ENCODE peak calls at places on chromosomes 6 and 20, in six cellular contexts. S is cardiac fibroblast, O is AG04449, G is fibroblast of the aortic adventitia, M is GM20000, C is fibroblast of pulmonary artery. U is an unnamed sample.

GRCh38 chr6:65692109-65692508 is 14.9 kb downstream of the EYS start:
- DNase-seq in S (no peak), O (no peak), G (no peak), M (no peak), C (no peak), U (no peak)

GRCh38 chr6:129590408-129591022 is 119.5 kb downstream of the ARHGAP18 start:
- DNase-seq in S (peak), O (peak), G (peak), M (no peak), C (peak), U (no peak)

GRCh38 chr6:33759887-33760629 is 13.4 kb upstream of the IP6K3 start:
- DNase-seq in S (no peak), O (no peak), G (no peak), M (no peak), C (no peak), U (no peak)

GRCh38 chr6:22112490-22112889 is 184.3 kb downstream of the PRL start:
- DNase-seq in S (peak), O (no peak), G (peak), M (no peak), C (peak), U (no peak)

GRCh38 chr6:135397172-135397952 is 100.2 kb downstream of the AHI1 start:
- DNase-seq in S (no peak), O (no peak), G (no peak), M (no peak), C (no peak), U (no peak)

GRCh38 chr6:69783124-69783523 is 13.7 kb downstream of the LMBRD1 start:
- DNase-seq in S (no peak), O (no peak), G (no peak), M (no peak), C (no peak), U (no peak)

GRCh38 chr6:7051780-7052440 is 55.9 kb upstream of the RREB1 start:
- DNase-seq in S (no peak), O (no peak), G (no peak), M (peak), C (peak), U (peak)

GRCh38 chr6:151679081-151679480 is 128.4 kb upstream of the ESR1 start:
- DNase-seq in S (peak), O (no peak), G (peak), M (no peak), C (peak), U (no peak)

GRCh38 chr6:19918436-19918835 is 81.3 kb downstream of the ID4 start:
- DNase-seq in S (no peak), O (no peak), G (no peak), M (no peak), C (no peak), U (no peak)

GRCh38 chr6:163533443-163533842 is 118.9 kb downstream of the QKI start:
- DNase-seq in S (peak), O (peak), G (peak), M (no peak), C (peak), U (no peak)

GRCh38 chr6:92559611-92560010 is 859.7 kb downstream of the EPHA7 start:
- DNase-seq in S (no peak), O (no peak), G (no peak), M (no peak), C (no peak), U (no peak)

GRCh38 chr6:15911753-15912504 is 217.0 kb upstream of the MYLIP start:
- DNase-seq in S (no peak), O (no peak), G (no peak), M (no peak), C (no peak), U (no peak)

GRCh38 chr6:56244528-56245253 is 2.7 kb downstream of the COL21A1 start:
- DNase-seq in S (no peak), O (no peak), G (no peak), M (no peak), C (no peak), U (no peak)

GRCh38 chr6:56247654-56248122 is 308 bp upstream of the COL21A1 start:
- DNase-seq in S (no peak), O (no peak), G (no peak), M (no peak), C (no peak), U (no peak)

GRCh38 chr6:56246544-56246940 is 838 bp downstream of the COL21A1 start:
- DNase-seq in S (peak), O (no peak), G (no peak), M (no peak), C (no peak), U (no peak)

GRCh38 chr6:56246941-56247653 is at the start of gene COL21A1:
- DNase-seq in S (peak), O (no peak), G (peak), M (no peak), C (no peak), U (no peak)

GRCh38 chr6:56245903-56246351 is 1.5 kb downstream of the COL21A1 start:
- DNase-seq in S (peak), O (no peak), G (peak), M (no peak), C (peak), U (no peak)
- TF ChIP-seq CTCF in S (no peak), O (no peak), G (no peak), M (no peak), C (no peak), U (no peak)

GRCh38 chr6:4253604-4254211 is 118.3 kb upstream of the ECI2 start:
- DNase-seq in S (peak), O (peak), G (peak), M (no peak), C (peak), U (no peak)
- TF ChIP-seq CTCF in S (peak), O (peak), G (peak), M (no peak), C (peak), U (no peak)

GRCh38 chr6:94639564-94639963 is 937.8 kb upstream of the MANEA start:
- DNase-seq in S (no peak), O (no peak), G (no peak), M (no peak), C (no peak), U (no peak)

DNA sequence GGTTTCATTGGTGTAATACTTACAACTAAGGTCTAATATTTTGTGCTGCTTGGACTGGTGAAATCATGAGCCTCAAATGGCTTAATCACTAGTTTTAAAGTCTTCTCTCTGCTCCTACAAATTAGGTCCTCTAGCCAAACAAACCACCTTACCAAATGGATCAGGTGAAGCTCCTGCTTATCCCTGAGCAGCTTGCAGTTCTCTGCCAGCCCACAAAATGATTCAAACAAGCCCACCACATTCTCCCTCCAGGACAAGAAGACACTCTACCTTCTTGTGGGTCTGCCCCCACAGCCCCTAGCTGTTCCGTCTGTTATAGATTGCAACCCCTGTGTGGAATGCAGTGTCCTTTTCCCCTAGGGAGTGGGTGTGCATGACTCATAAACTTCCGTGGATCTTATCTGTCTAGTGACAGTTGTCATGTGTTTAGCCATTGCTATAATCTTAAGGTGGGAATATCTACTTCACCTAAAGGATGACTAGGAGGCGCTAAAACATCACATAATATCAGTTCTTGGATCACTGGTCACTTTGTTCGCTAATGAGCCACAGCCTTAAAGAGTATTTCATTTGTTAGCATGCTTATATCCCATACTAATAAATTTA is 940.5 kb upstream of the MANEA start:
- DNase-seq in S (no peak), O (no peak), G (no peak), M (no peak), C (peak), U (no peak)
- TF ChIP-seq CTCF in S (no peak), O (no peak), G (no peak), M (no peak), C (no peak), U (no peak)

GRCh38 chr6:116535109-116535508 is 10.4 kb downstream of the TRAPPC3L start:
- DNase-seq in S (no peak), O (no peak), G (no peak), M (no peak), C (no peak), U (no peak)

GRCh38 chr6:116536216-116536621 is 9.3 kb downstream of the TRAPPC3L start:
- DNase-seq in S (peak), O (no peak), G (peak), M (peak), C (peak), U (no peak)

GRCh38 chr6:116531675-116532570 is 13.6 kb downstream of the TRAPPC3L start:
- DNase-seq in S (peak), O (no peak), G (peak), M (peak), C (peak), U (peak)

GRCh38 chr6:116530436-116530835 is 15.0 kb downstream of the TRAPPC3L start:
- DNase-seq in S (no peak), O (no peak), G (no peak), M (no peak), C (no peak), U (no peak)

GRCh38 chr6:116533233-116533957 is 12.1 kb downstream of the TRAPPC3L start:
- DNase-seq in S (no peak), O (no peak), G (no peak), M (no peak), C (no peak), U (no peak)
- TF ChIP-seq CTCF in S (peak), O (peak), G (peak), M (no peak), C (peak), U (no peak)

DNA sequence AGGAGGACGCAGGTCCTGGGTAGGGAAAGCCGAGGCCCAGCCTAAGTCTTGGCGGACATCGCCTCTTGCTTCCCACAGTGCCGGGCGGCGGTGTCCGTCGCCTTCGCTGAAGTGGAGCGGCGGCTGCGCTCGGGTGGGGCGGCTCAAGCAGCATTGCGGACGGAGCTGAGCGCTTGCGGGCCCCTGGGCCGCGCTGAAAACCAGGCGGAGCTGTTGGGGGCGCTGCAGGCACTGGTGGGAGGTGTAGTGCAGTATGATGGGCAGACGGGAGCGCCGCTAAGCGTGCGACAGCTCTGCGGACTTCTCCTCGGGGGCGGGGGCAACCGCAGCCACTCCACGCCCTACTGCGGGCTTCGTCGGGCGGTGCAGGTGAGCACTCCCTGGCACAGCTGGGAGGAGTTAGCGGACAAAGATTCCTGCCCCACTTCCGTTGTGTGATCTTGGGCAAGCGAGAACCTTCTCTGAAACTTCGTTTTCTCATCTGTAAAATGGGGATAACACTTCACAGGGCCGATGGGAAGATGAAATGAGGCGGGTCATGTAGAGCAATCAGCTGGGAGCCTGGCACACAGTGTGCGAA is 4.3 kb downstream of the PRSS16 start:
- DNase-seq in S (peak), O (no peak), G (peak), M (peak), C (peak), U (peak)
- TF ChIP-seq CTCF in S (peak), O (peak), G (peak), M (peak), C (peak), U (peak)

GRCh38 chr20:21301940-21302644 is 1.0 kb upstream of the XRN2 start:
- DNase-seq in S (peak), O (no peak), G (peak), M (no peak), C (no peak), U (no peak)

GRCh38 chr20:21303872-21304586 is 898 bp downstream of the XRN2 start:
- DNase-seq in S (peak), O (no peak), G (peak), M (no peak), C (peak), U (no peak)

GRCh38 chr20:21302645-21303060 is 478 bp upstream of the XRN2 start:
- DNase-seq in S (no peak), O (no peak), G (no peak), M (no peak), C (no peak), U (no peak)

GRCh38 chr20:21308340-21308739 is 5.2 kb downstream of the XRN2 start:
- DNase-seq in S (no peak), O (no peak), G (no peak), M (no peak), C (no peak), U (no peak)

GRCh38 chr20:21303061-21303871 is at the start of gene XRN2:
- DNase-seq in S (peak), O (peak), G (peak), M (peak), C (peak), U (peak)
- TF ChIP-seq CTCF in S (no peak), O (peak), G (no peak), M (no peak), C (no peak), U (no peak)

GRCh38 chr20:38726849-38727601 is 2.7 kb downstream of the SLC32A1 start:
- DNase-seq in S (peak), O (no peak), G (no peak), M (peak), C (peak), U (peak)
- TF ChIP-seq CTCF in S (peak), O (peak), G (no peak), M (no peak), C (peak), U (no peak)

DNA sequence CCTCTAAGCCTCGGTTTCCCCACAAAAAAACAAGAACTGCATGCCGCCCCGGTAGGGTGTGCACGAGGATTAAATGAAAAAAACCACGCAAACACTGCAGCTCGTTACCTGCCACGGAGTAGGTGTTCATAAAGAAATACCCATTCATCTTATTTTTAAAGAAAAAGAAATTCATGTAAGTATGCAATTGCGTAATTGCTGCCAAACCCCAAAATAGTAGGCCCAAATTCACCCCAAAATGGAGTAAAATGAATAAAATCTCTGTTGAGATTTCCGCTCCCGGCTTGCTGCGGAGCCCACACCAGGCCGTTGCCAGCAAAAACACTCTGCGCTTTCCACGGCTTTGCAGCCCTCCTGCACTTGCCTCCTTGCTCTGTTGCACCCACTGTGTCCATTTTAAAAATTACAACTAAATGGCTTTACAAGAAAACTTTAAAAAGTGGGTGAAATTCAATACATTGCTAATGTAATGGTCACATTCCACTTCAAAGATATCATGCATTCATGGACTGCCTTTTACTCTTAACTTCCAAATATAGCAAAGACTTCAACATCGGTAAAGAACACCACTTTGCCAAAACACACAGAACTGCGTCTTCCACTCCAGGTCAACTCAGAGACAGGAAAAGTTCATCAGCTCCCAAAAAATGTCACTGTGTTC is 125.0 kb downstream of the ZMYND8 start:
- DNase-seq in S (peak), O (peak), G (peak), M (no peak), C (peak), U (no peak)
- TF ChIP-seq CTCF in S (no peak), O (peak), G (peak), M (no peak), C (no peak), U (no peak)

U was measured in natural killer cell.